ENCODE peak calls at places on chromosomes 11 and 22, in six cellular contexts. One of them, this sample, is unnamed.

GRCh38 chr11:6531267-6531752 is 34.2 kb downstream of the DNHD1 start:
- DNase-seq in body of pancreas: peak; percentile 20
- DNase-seq in lower leg skin: no peak
- DNase-seq in ovary: no peak
- DNase-seq in K562: peak; percentile 65
- DNase-seq in adrenal gland: peak; percentile 35
- DNase-seq in this sample: no peak

GRCh38 chr22:19607198-19608113 is 83.2 kb upstream of the CLDN5 start:
- DNase-seq in lower leg skin: peak; percentile 93
- DNase-seq in ovary: peak; percentile 47
- DNase-seq in K562: peak; percentile 45
- DNase-seq in body of pancreas: peak; percentile 71
- DNase-seq in adrenal gland: no peak
- DNase-seq in this sample: peak; percentile 69

GRCh38 chr11:108538022-108538424 is 39.8 kb upstream of the POGLUT3 start:
- DNase-seq in K562: no peak
- DNase-seq in body of pancreas: no peak
- DNase-seq in adrenal gland: no peak
- DNase-seq in lower leg skin: no peak
- DNase-seq in ovary: no peak
- DNase-seq in this sample: no peak

GRCh38 chr11:36131719-36132349 is 157.4 kb downstream of the COMMD9 start:
- DNase-seq in K562: peak; percentile 39
- DNase-seq in ovary: peak; percentile 76
- DNase-seq in lower leg skin: no peak
- DNase-seq in body of pancreas: peak; percentile 58
- DNase-seq in adrenal gland: peak; percentile 50
- DNase-seq in this sample: no peak

GRCh38 chr22:47618611-47619010 is 856.2 kb downstream of the TBC1D22A start:
- DNase-seq in K562: no peak
- DNase-seq in lower leg skin: peak; percentile 68
- DNase-seq in ovary: no peak
- DNase-seq in adrenal gland: no peak
- DNase-seq in body of pancreas: no peak
- DNase-seq in this sample: no peak

GRCh38 chr11:19978668-19979518 is 181.4 kb downstream of the DBX1 start:
- DNase-seq in adrenal gland: no peak
- DNase-seq in body of pancreas: no peak
- DNase-seq in ovary: peak; percentile 33
- DNase-seq in lower leg skin: no peak
- DNase-seq in K562: no peak
- DNase-seq in this sample: no peak

GRCh38 chr11:124194696-124195418 is 11.7 kb downstream of the OR10D3 start:
- DNase-seq in K562: peak; percentile 48
- DNase-seq in body of pancreas: peak; percentile 48
- DNase-seq in lower leg skin: no peak
- DNase-seq in ovary: no peak
- DNase-seq in adrenal gland: peak; percentile 71
- DNase-seq in this sample: no peak

GRCh38 chr22:30206964-30207363 is 39.6 kb downstream of the LIF start:
- DNase-seq in body of pancreas: peak; percentile 71
- DNase-seq in K562: no peak
- DNase-seq in ovary: peak; percentile 60
- DNase-seq in lower leg skin: peak; percentile 94
- DNase-seq in adrenal gland: peak; percentile 86
- DNase-seq in this sample: peak; percentile 50

GRCh38 chr22:20174785-20175596 is 24.1 kb upstream of the CCDC188 start:
- DNase-seq in lower leg skin: no peak
- DNase-seq in adrenal gland: no peak
- DNase-seq in K562: no peak
- DNase-seq in ovary: no peak
- DNase-seq in body of pancreas: no peak
- DNase-seq in this sample: no peak

GRCh38 chr11:70556884-70557741 is 158.8 kb downstream of the CTTN start:
- DNase-seq in adrenal gland: no peak
- DNase-seq in body of pancreas: no peak
- DNase-seq in ovary: no peak
- DNase-seq in lower leg skin: no peak
- DNase-seq in K562: no peak
- DNase-seq in this sample: no peak

GRCh38 chr11:35337136-35337918 is 82.0 kb downstream of the SLC1A2 start:
- DNase-seq in lower leg skin: no peak
- DNase-seq in K562: peak; percentile 29
- DNase-seq in ovary: no peak
- DNase-seq in adrenal gland: peak; percentile 45
- DNase-seq in body of pancreas: peak; percentile 67
- DNase-seq in this sample: no peak

GRCh38 chr11:123473941-123474668 is 44.0 kb downstream of the GRAMD1B start:
- DNase-seq in body of pancreas: no peak
- DNase-seq in lower leg skin: peak; percentile 5
- DNase-seq in ovary: no peak
- DNase-seq in adrenal gland: no peak
- DNase-seq in K562: no peak
- DNase-seq in this sample: no peak

GRCh38 chr11:37988031-37988430 is 1390.0 kb upstream of the RAG2 start:
- DNase-seq in lower leg skin: no peak
- DNase-seq in adrenal gland: no peak
- DNase-seq in K562: no peak
- DNase-seq in ovary: peak; percentile 31
- DNase-seq in body of pancreas: peak; percentile 3
- DNase-seq in this sample: no peak

GRCh38 chr11:123624974-123625373 is 29.4 kb downstream of the SCN3B start:
- DNase-seq in adrenal gland: peak; percentile 53
- DNase-seq in ovary: no peak
- DNase-seq in body of pancreas: no peak
- DNase-seq in lower leg skin: no peak
- DNase-seq in K562: no peak
- DNase-seq in this sample: no peak

GRCh38 chr11:35236667-35237003 is 97.7 kb downstream of the CD44 start:
- DNase-seq in body of pancreas: peak; percentile 38
- DNase-seq in ovary: no peak
- DNase-seq in lower leg skin: no peak
- DNase-seq in adrenal gland: no peak
- DNase-seq in K562: no peak
- DNase-seq in this sample: no peak

GRCh38 chr11:121318848-121319834 is 26.6 kb downstream of the SC5D start:
- DNase-seq in ovary: peak; percentile 27
- DNase-seq in K562: no peak
- DNase-seq in body of pancreas: peak; percentile 40
- DNase-seq in adrenal gland: peak; percentile 36
- DNase-seq in lower leg skin: no peak
- DNase-seq in this sample: no peak

GRCh38 chr11:58963551-58964075 is 24.3 kb downstream of the GLYATL1 start:
- DNase-seq in K562: no peak
- DNase-seq in lower leg skin: no peak
- DNase-seq in ovary: no peak
- DNase-seq in adrenal gland: no peak
- DNase-seq in body of pancreas: peak; percentile 60
- DNase-seq in this sample: no peak

GRCh38 chr22:48921411-48921903 is 906.2 kb downstream of the BRD1 start:
- DNase-seq in adrenal gland: no peak
- DNase-seq in K562: no peak
- DNase-seq in body of pancreas: no peak
- DNase-seq in lower leg skin: no peak
- DNase-seq in ovary: no peak
- DNase-seq in this sample: no peak

GRCh38 chr11:71946144-71946571 is 17.3 kb downstream of the RNF121 start:
- DNase-seq in adrenal gland: no peak
- DNase-seq in K562: no peak
- DNase-seq in body of pancreas: no peak
- DNase-seq in lower leg skin: no peak
- DNase-seq in ovary: no peak
- DNase-seq in this sample: no peak

GRCh38 chr22:23119492-23120414 is 22.0 kb downstream of the RSPH14 start:
- DNase-seq in lower leg skin: no peak
- DNase-seq in body of pancreas: no peak
- DNase-seq in adrenal gland: no peak
- DNase-seq in K562: peak; percentile 66
- DNase-seq in ovary: no peak
- DNase-seq in this sample: no peak

GRCh38 chr11:73554677-73555320 is 43.1 kb downstream of the FAM168A start:
- DNase-seq in lower leg skin: no peak
- DNase-seq in adrenal gland: no peak
- DNase-seq in body of pancreas: no peak
- DNase-seq in K562: no peak
- DNase-seq in ovary: no peak
- DNase-seq in this sample: no peak

GRCh38 chr11:45180158-45180887 is 33.9 kb downstream of the PRDM11 start:
- DNase-seq in body of pancreas: peak; percentile 72
- DNase-seq in ovary: peak; percentile 60
- DNase-seq in adrenal gland: peak; percentile 55
- DNase-seq in K562: peak; percentile 75
- DNase-seq in lower leg skin: peak; percentile 88
- DNase-seq in this sample: peak; percentile 26

GRCh38 chr11:94563848-94564442 is 3.2 kb upstream of the PIWIL4 start:
- DNase-seq in K562: no peak
- DNase-seq in lower leg skin: no peak
- DNase-seq in adrenal gland: no peak
- DNase-seq in body of pancreas: no peak
- DNase-seq in ovary: no peak
- DNase-seq in this sample: no peak
- TF ChIP-seq POLR2A in K562: no peak
- TF ChIP-seq POLR2A in lower leg skin: no peak
- TF ChIP-seq POLR2A in adrenal gland: no peak
- TF ChIP-seq POLR2A in body of pancreas: no peak
- TF ChIP-seq POLR2A in ovary: no peak
- TF ChIP-seq POLR2A in this sample: no peak

GRCh38 chr11:55942785-55943392 is 6.7 kb upstream of the OR5I1 start:
- DNase-seq in adrenal gland: no peak
- DNase-seq in body of pancreas: peak; percentile 14
- DNase-seq in lower leg skin: no peak
- DNase-seq in K562: peak; percentile 5
- DNase-seq in ovary: no peak
- DNase-seq in this sample: no peak
- TF ChIP-seq CTCF in adrenal gland: peak; percentile 28
- TF ChIP-seq CTCF in body of pancreas: peak; percentile 64
- TF ChIP-seq CTCF in lower leg skin: no peak
- TF ChIP-seq CTCF in K562: peak; percentile 43
- TF ChIP-seq CTCF in ovary: no peak
- TF ChIP-seq CTCF in this sample: peak; percentile 34

DNA sequence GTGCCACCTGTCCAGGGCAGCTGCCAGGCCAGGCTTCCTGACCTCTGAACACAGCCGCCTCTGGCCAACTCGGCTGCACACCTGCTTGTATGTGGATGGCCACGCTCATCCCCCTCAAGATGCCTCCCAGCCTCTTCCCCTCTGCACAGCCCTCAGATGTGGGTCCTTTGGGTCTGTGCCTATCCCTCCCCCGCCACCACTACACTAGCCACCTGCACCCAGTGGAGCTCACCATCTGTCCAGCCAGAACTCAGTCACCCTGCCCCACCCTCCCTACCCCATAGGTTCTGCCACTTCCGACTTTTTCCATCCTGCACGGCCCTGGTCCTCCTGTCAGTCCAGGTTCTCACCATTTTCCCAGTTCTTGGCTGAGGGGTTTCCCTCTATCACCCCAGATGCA is 44.6 kb downstream of the PHF21B start:
- DNase-seq in adrenal gland: no peak
- DNase-seq in body of pancreas: no peak
- DNase-seq in lower leg skin: no peak
- DNase-seq in K562: no peak
- DNase-seq in ovary: no peak
- DNase-seq in this sample: no peak
- TF ChIP-seq POLR2A in adrenal gland: no peak
- TF ChIP-seq POLR2A in body of pancreas: no peak
- TF ChIP-seq POLR2A in lower leg skin: no peak
- TF ChIP-seq POLR2A in K562: no peak
- TF ChIP-seq POLR2A in ovary: no peak
- TF ChIP-seq POLR2A in this sample: no peak

DNA sequence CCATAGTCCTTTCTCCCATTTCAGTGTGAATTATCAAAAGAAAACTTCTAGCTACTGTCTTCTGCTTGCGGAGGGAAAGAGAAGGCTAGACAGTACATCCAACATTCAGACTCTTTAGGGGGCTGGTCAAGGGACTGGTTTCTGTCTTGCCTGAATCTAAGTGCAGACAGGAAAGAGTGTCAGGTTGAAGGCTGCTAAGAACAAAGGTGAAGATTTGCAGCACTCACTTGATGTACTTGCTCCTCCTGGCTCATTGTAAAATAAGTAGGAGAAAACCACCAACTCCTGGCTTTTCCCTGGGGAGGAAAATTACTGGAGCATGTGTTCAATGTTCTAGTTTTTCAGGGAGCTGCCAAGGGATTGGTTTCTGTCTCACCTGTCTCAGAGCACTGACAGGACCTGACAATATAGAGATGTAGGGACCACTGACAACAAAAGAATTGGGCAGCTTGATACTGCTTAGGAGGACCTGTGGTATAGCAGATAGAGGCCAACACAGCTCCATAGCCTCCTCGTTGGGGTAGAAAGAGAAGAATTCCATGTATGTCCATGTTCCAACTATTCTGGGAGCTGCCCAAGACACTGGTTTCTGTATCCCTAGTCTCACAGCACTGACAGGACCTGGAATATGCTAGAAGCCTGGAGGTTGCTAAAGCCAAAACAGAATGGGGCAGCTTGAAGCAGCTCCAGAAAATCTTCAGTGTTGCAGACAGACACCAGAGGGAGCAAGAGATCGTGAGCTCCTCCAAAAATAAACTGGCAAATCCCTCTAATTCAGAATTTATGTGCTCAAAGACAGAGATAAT is 39.7 kb upstream of the MMP12 start:
- DNase-seq in lower leg skin: no peak
- DNase-seq in ovary: no peak
- DNase-seq in body of pancreas: peak; percentile 19
- DNase-seq in K562: no peak
- DNase-seq in adrenal gland: peak; percentile 49
- DNase-seq in this sample: no peak
- TF ChIP-seq CTCF in lower leg skin: no peak
- TF ChIP-seq CTCF in ovary: no peak
- TF ChIP-seq CTCF in body of pancreas: peak; percentile 56
- TF ChIP-seq CTCF in K562: peak; percentile 39
- TF ChIP-seq CTCF in adrenal gland: peak; percentile 64
- TF ChIP-seq CTCF in this sample: no peak

DNA sequence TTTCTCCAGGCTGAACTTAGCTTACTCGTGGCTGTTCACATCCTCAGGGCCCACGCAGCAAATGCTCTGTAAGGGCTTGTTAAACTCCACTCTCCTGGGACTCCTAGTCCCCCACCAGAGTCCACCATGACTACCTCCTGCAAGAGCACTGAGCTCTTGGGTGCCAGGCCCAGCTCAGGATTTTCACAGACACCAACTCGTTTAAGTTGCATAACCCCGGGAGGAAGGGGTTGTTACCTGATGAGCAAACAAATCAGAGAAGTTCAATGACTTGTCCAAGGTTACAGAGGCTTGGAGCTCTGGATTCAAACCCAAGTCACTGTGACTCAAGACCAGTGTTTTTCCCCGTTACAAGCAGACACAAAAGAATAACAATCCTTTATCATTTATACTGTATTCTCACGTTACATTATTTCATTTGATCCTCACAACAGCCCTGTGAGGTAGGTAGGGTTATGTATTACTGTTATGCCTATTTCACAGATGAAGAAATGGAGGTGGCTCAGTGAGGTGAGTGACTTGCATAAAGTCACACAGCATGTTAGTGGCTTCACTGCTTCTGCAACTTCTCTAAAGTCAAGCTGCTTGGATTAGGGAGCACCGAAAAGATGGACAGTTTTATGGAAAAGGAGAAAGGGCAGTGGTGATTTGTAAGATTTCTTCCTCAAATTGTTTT is 17.4 kb downstream of the KCTD21 start:
- DNase-seq in body of pancreas: no peak
- DNase-seq in ovary: no peak
- DNase-seq in adrenal gland: no peak
- DNase-seq in K562: no peak
- DNase-seq in lower leg skin: no peak
- DNase-seq in this sample: no peak
- TF ChIP-seq POLR2A in body of pancreas: no peak
- TF ChIP-seq POLR2A in ovary: no peak
- TF ChIP-seq POLR2A in adrenal gland: no peak
- TF ChIP-seq POLR2A in K562: no peak
- TF ChIP-seq POLR2A in lower leg skin: no peak
- TF ChIP-seq POLR2A in this sample: no peak

This sample was measured in Peyer's patch.